ENCODE peak calls at places on chromosome 12, in six cellular contexts. X, Z, M, F, J and P are unnamed samples.

GRCh38 chr12:108805136-108805535 is 52.2 kb downstream of the SSH1 start:
- DNase-seq in F (no peak), M (no peak), J (no peak), X (no peak), Z (no peak), P (no peak)

GRCh38 chr12:106246891-106247730 is 709 bp downstream of the CKAP4 start:
- DNase-seq in X (peak), J (no peak), F (no peak), Z (peak), M (peak), P (no peak)

GRCh38 chr12:90290980-90291975 is 582.6 kb upstream of the ATP2B1 start:
- DNase-seq in J (no peak), M (no peak), F (no peak), Z (no peak), X (no peak), P (no peak)

GRCh38 chr12:6465467-6466183 is 4.9 kb downstream of the VAMP1 start:
- DNase-seq in X (peak), F (peak), Z (peak), M (peak), J (peak), P (peak)

GRCh38 chr12:69897744-69898143 is 72.7 kb downstream of the MYRFL start:
- DNase-seq in X (peak), F (no peak), J (peak), Z (peak), M (no peak), P (no peak)

GRCh38 chr12:88420460-88420859 is 159.8 kb downstream of the KITLG start:
- DNase-seq in J (peak), Z (peak), M (no peak), X (no peak), F (no peak), P (peak)

GRCh38 chr12:79420146-79420618 is 270.6 kb downstream of the PAWR start:
- DNase-seq in F (no peak), M (peak), X (peak), J (peak), Z (peak), P (no peak)

GRCh38 chr12:76449993-76450392 is 101.8 kb upstream of the BBS10 start:
- DNase-seq in X (no peak), M (no peak), F (no peak), J (no peak), Z (no peak), P (no peak)

GRCh38 chr12:51591020-51591901 is at the start of gene SCN8A:
- DNase-seq in X (peak), Z (peak), J (no peak), F (no peak), M (peak), P (peak)

GRCh38 chr12:68971404-68971803 is 38.4 kb upstream of the CPM start:
- DNase-seq in Z (peak), J (no peak), M (no peak), X (no peak), F (no peak), P (no peak)

GRCh38 chr12:89384050-89384749 is 31.9 kb upstream of the DUSP6 start:
- DNase-seq in Z (peak), J (peak), M (no peak), X (peak), F (no peak), P (peak)

GRCh38 chr12:109821968-109822367 is 11.2 kb downstream of the TRPV4 start:
- DNase-seq in X (no peak), Z (no peak), F (no peak), J (no peak), M (no peak), P (no peak)

GRCh38 chr12:51449569-51450246 is 25.1 kb downstream of the SLC4A8 start:
- DNase-seq in Z (no peak), J (no peak), X (peak), F (no peak), M (no peak), P (no peak)

GRCh38 chr12:81759215-81759991 is at the start of gene PPFIA2:
- DNase-seq in J (no peak), F (peak), Z (peak), M (peak), X (peak), P (no peak)

GRCh38 chr12:114982760-114983159 is 298.8 kb upstream of the TBX3 start:
- DNase-seq in M (peak), J (no peak), Z (no peak), F (peak), X (no peak), P (no peak)

GRCh38 chr12:97109441-97109840 is 202.4 kb downstream of the NEDD1 start:
- DNase-seq in M (no peak), J (no peak), F (no peak), X (no peak), Z (no peak), P (no peak)

GRCh38 chr12:123149088-123149827 is 1.6 kb downstream of the PITPNM2 start:
- DNase-seq in F (no peak), Z (no peak), J (no peak), M (no peak), X (no peak), P (no peak)

GRCh38 chr12:109740694-109741245 is 27.1 kb downstream of the FAM222A start:
- DNase-seq in J (no peak), M (no peak), X (no peak), F (no peak), Z (no peak), P (no peak)